ENCODE peak calls at places on chromosomes 16 and 17, in ten cellular contexts. Q, Y, V, F, X, B, I, Z, W and U are unnamed samples.
A peak's percentile ranks its signal among the peaks of the same experiment; 100 is the strongest.

GRCh38 chr16:66289051-66289680 is 77.3 kb upstream of the CDH5 start:
- DNase-seq in Q (no peak), Y (no peak), V (no peak), F (no peak), X (no peak), B (no peak), I (no peak), Z (no peak), W (no peak), U (no peak)

GRCh38 chr17:5444209-5444608 is 5.3 kb upstream of the C1QBP start:
- DNase-seq in Q (no peak), Y (no peak), V (no peak), F (no peak), X (no peak), B (no peak), I (no peak), Z (no peak), W (no peak), U (no peak)

GRCh38 chr16:82329504-82330192 is 159.6 kb upstream of the MPHOSPH6 start:
- DNase-seq in Q (peak; percentile 60), Y (no peak), V (no peak), F (peak; percentile 46), X (no peak), B (peak; percentile 99), I (no peak), Z (no peak), W (peak; percentile 89), U (peak; percentile 53)

GRCh38 chr17:39676198-39676819 is 8.1 kb downstream of the PNMT start:
- DNase-seq in Q (no peak), Y (no peak), V (peak; percentile 44), F (peak; percentile 20), X (peak; percentile 41), B (peak; percentile 75), I (no peak), Z (peak; percentile 76), W (peak; percentile 85), U (peak; percentile 78)

GRCh38 chr17:925846-926245 is 53.7 kb downstream of the NXN start:
- DNase-seq in Q (no peak), Y (no peak), V (no peak), F (no peak), X (no peak), B (no peak), I (no peak), Z (no peak), W (no peak), U (no peak)

GRCh38 chr17:48471807-48472484 is 41.9 kb upstream of the SKAP1 start:
- DNase-seq in Q (no peak), Y (no peak), V (no peak), F (no peak), X (no peak), B (no peak), I (no peak), Z (no peak), W (peak; percentile 98), U (no peak)

GRCh38 chr16:83113317-83113716 is 486.5 kb downstream of the CDH13 start:
- DNase-seq in Q (peak; percentile 36), Y (no peak), V (no peak), F (no peak), X (peak; percentile 19), B (no peak), I (no peak), Z (no peak), W (peak; percentile 64), U (no peak)

GRCh38 chr16:68235105-68235881 is 634 bp downstream of the ESRP2 start:
- DNase-seq in Q (peak; percentile 81), Y (no peak), V (no peak), F (peak; percentile 61), X (no peak), B (no peak), I (no peak), Z (no peak), W (peak; percentile 49), U (no peak)

GRCh38 chr16:49183911-49184310 is 97.7 kb downstream of the CBLN1 start:
- DNase-seq in Q (peak; percentile 49), Y (no peak), V (no peak), F (no peak), X (peak; percentile 7), B (peak; percentile 7), I (no peak), Z (no peak), W (peak; percentile 26), U (peak; percentile 2)

GRCh38 chr16:19436540-19436939 is 18.9 kb downstream of the TMC5 start:
- DNase-seq in Q (no peak), Y (no peak), V (no peak), F (no peak), X (no peak), B (no peak), I (no peak), Z (no peak), W (no peak), U (no peak)

GRCh38 chr17:39777534-39778365 is 40.0 kb downstream of the GRB7 start:
- DNase-seq in Q (no peak), Y (no peak), V (no peak), F (no peak), X (peak; percentile 34), B (no peak), I (no peak), Z (no peak), W (no peak), U (no peak)

GRCh38 chr16:10871157-10871991 is 5.6 kb upstream of the CIITA start:
- DNase-seq in Q (no peak), Y (no peak), V (no peak), F (peak; percentile 97), X (peak; percentile 81), B (peak; percentile 56), I (peak; percentile 96), Z (no peak), W (no peak), U (no peak)

GRCh38 chr16:30697264-30698138 is 1.5 kb upstream of the SRCAP start:
- DNase-seq in Q (no peak), Y (peak; percentile 70), V (no peak), F (no peak), X (no peak), B (peak; percentile 34), I (peak; percentile 9), Z (no peak), W (no peak), U (no peak)

GRCh38 chr17:1464186-1464585 is 8.2 kb upstream of the CRK start:
- DNase-seq in Q (no peak), Y (no peak), V (no peak), F (no peak), X (no peak), B (no peak), I (no peak), Z (no peak), W (no peak), U (no peak)

GRCh38 chr16:54178491-54178976 is 108.1 kb downstream of the IRX3 start:
- DNase-seq in Q (peak; percentile 57), Y (no peak), V (no peak), F (peak; percentile 25), X (no peak), B (peak; percentile 40), I (no peak), Z (no peak), W (peak; percentile 91), U (peak; percentile 18)

GRCh38 chr16:88772871-88773811 is 11.9 kb downstream of the PIEZO1 start:
- DNase-seq in Q (peak; percentile 83), Y (no peak), V (no peak), F (no peak), X (no peak), B (no peak), I (peak; percentile 95), Z (peak; percentile 58), W (peak; percentile 16), U (no peak)

GRCh38 chr16:87850009-87851006 is 19.0 kb downstream of the SLC7A5 start:
- DNase-seq in Q (peak; percentile 79), Y (no peak), V (peak; percentile 66), F (peak; percentile 70), X (peak; percentile 80), B (no peak), I (peak; percentile 22), Z (peak; percentile 60), W (peak; percentile 75), U (no peak)

GRCh38 chr16:69329369-69330285 is 761 bp downstream of the PDF start:
- DNase-seq in Q (peak; percentile 60), Y (no peak), V (peak; percentile 30), F (no peak), X (peak; percentile 55), B (no peak), I (peak; percentile 26), Z (no peak), W (peak; percentile 79), U (no peak)

GRCh38 chr17:15463363-15463762 is 4.1 kb downstream of the CDRT4 start:
- DNase-seq in Q (peak; percentile 44), Y (no peak), V (no peak), F (no peak), X (no peak), B (no peak), I (peak; percentile 93), Z (peak; percentile 33), W (no peak), U (no peak)

GRCh38 chr16:678858-679807 is 1.1 kb upstream of the STUB1 start:
- DNase-seq in Q (peak; percentile 85), Y (no peak), V (peak; percentile 37), F (peak; percentile 89), X (peak; percentile 41), B (peak; percentile 72), I (peak; percentile 45), Z (peak; percentile 76), W (peak; percentile 86), U (no peak)

GRCh38 chr17:75689441-75689873 is 22.3 kb downstream of the SAP30BP start:
- DNase-seq in Q (no peak), Y (no peak), V (peak; percentile 33), F (no peak), X (peak; percentile 81), B (no peak), I (no peak), Z (no peak), W (peak; percentile 9), U (no peak)